ENCODE peak calls at places on chromosomes 4 and X, in five cellular contexts. Z, T, A, P and M are unnamed samples.

GRCh38 chr4:188822698-188823097 is 683.5 kb downstream of the TRIML1 start:
- DNase-seq in A (no peak), T (no peak), P (no peak), Z (no peak), M (no peak)

GRCh38 chr4:77911842-77912450 is 49.3 kb downstream of the MRPL1 start:
- DNase-seq in T (no peak), A (no peak), Z (no peak), P (peak; percentile 50), M (no peak)

GRCh38 chr4:39682133-39682532 is 15.8 kb upstream of the UBE2K start:
- DNase-seq in Z (no peak), A (no peak), P (no peak), T (no peak), M (no peak)

GRCh38 chr4:84503495-84504437 is 4.7 kb upstream of the NKX6-1 start:
- DNase-seq in Z (no peak), P (peak; percentile 67), A (peak; percentile 78), T (no peak), M (peak; percentile 65)

GRCh38 chrX:102154218-102154860 is 1.4 kb downstream of the BEX5 start:
- DNase-seq in A (no peak), P (no peak), T (peak; percentile 17), Z (peak; percentile 27), M (no peak)

GRCh38 chr4:10299601-10300000 is 157.6 kb downstream of the ZNF518B start:
- DNase-seq in Z (no peak), A (no peak), T (no peak), P (peak; percentile 88), M (no peak)

GRCh38 chr4:142120921-142121320 is 484.5 kb downstream of the IL15 start:
- DNase-seq in T (no peak), Z (no peak), P (no peak), A (no peak), M (no peak)

GRCh38 chrX:50718791-50719190 is 95.2 kb downstream of the SHROOM4 start:
- DNase-seq in P (no peak), T (no peak), Z (no peak), A (no peak), M (no peak)

GRCh38 chr4:57110635-57111546 is 706 bp upstream of the IGFBP7 start:
- DNase-seq in P (peak; percentile 87), T (peak; percentile 42), A (peak; percentile 78), Z (peak; percentile 60), M (peak; percentile 11)

GRCh38 chr4:123599061-123599919 is 202.7 kb downstream of the SPRY1 start:
- DNase-seq in Z (no peak), A (peak; percentile 90), T (no peak), P (peak; percentile 33), M (no peak)

GRCh38 chrX:110557864-110558263 is 199.2 kb downstream of the RTL9 start:
- DNase-seq in Z (no peak), T (no peak), P (no peak), A (no peak), M (no peak)

GRCh38 chr4:66687393-66687971 is 857.8 kb downstream of the CENPC start:
- DNase-seq in Z (no peak), P (no peak), A (no peak), T (no peak), M (no peak)